ENCODE peak calls at places on chromosome 2, in nine cellular contexts. R is right lobe of liver, A is adrenal gland, J is A549, W is lower leg skin, G is heart left ventricle, B is sigmoid colon, U is H54, S is HCT116. I is an unnamed sample.

GRCh38 chr2:30932850-30933249 is 125.6 kb upstream of the CAPN13 start:
- DNase-seq in G (no peak), S (no peak), W (no peak), J (no peak), B (no peak), R (no peak), A (no peak), U (no peak), I (no peak)

GRCh38 chr2:22282215-22282614 is 1102.8 kb upstream of the KLHL29 start:
- DNase-seq in R (peak), S (no peak), U (no peak), G (no peak), J (no peak), B (no peak), A (no peak), W (no peak), I (no peak)

GRCh38 chr2:240926516-240927389 is 20.6 kb downstream of the CROCC2 start:
- DNase-seq in G (peak), W (no peak), A (peak), R (peak), U (no peak), J (no peak), B (peak), S (no peak), I (peak)

GRCh38 chr2:23410596-23410995 is 25.6 kb downstream of the KLHL29 start:
- DNase-seq in B (no peak), U (no peak), G (no peak), R (peak), A (no peak), S (no peak), W (no peak), J (no peak), I (no peak)

GRCh38 chr2:217075225-217075802 is 215.4 kb upstream of the TNP1 start:
- DNase-seq in U (no peak), A (peak), G (peak), S (no peak), R (no peak), W (no peak), J (no peak), B (no peak), I (no peak)

GRCh38 chr2:238927746-238928519 is 80.0 kb downstream of the TWIST2 start:
- DNase-seq in U (no peak), S (no peak), B (peak), R (peak), A (no peak), J (no peak), W (no peak), G (no peak), I (peak)

GRCh38 chr2:120599064-120599463 is 136.6 kb upstream of the GLI2 start:
- DNase-seq in G (no peak), U (no peak), S (no peak), J (no peak), R (no peak), A (no peak), B (no peak), W (no peak), I (no peak)

GRCh38 chr2:46163804-46164569 is 133.2 kb upstream of the EPAS1 start:
- DNase-seq in G (no peak), J (peak), U (peak), W (no peak), A (no peak), B (no peak), R (no peak), S (no peak), I (no peak)

GRCh38 chr2:36357506-36358316 is 2.1 kb downstream of the CRIM1 start:
- DNase-seq in R (no peak), W (no peak), J (peak), U (no peak), S (peak), A (no peak), G (peak), B (peak), I (no peak)

GRCh38 chr2:171712051-171712450 is 24.8 kb downstream of the DYNC1I2 start:
- DNase-seq in W (no peak), B (no peak), G (no peak), S (no peak), R (no peak), A (no peak), J (no peak), U (no peak), I (no peak)

GRCh38 chr2:178005756-178006155 is 66.8 kb downstream of the PDE11A start:
- DNase-seq in S (no peak), A (no peak), B (no peak), G (no peak), U (no peak), R (no peak), J (no peak), W (no peak), I (no peak)

GRCh38 chr2:47720559-47720958 is 62.4 kb upstream of the MSH6 start:
- DNase-seq in G (no peak), W (no peak), S (no peak), R (no peak), B (no peak), A (no peak), J (no peak), U (no peak), I (no peak)

GRCh38 chr2:238130696-238131628 is 7.5 kb upstream of the KLHL30 start:
- DNase-seq in R (no peak), U (no peak), J (no peak), S (no peak), G (no peak), B (no peak), A (no peak), W (no peak), I (no peak)

GRCh38 chr2:5437375-5437774 is 254.8 kb upstream of the SOX11 start:
- DNase-seq in S (no peak), G (no peak), J (no peak), W (no peak), R (no peak), A (no peak), B (no peak), U (no peak), I (no peak)

GRCh38 chr2:101469863-101470262 is 5.0 kb downstream of the RFX8 start:
- DNase-seq in U (no peak), W (no peak), B (no peak), J (no peak), G (no peak), R (peak), A (no peak), S (no peak), I (no peak)

GRCh38 chr2:162243305-162243693 is at the start of gene FAP:
- DNase-seq in J (no peak), W (peak), G (no peak), U (no peak), A (no peak), R (no peak), B (no peak), S (no peak), I (no peak)

GRCh38 chr2:198863655-198864054 is 594.1 kb downstream of the SATB2 start:
- DNase-seq in G (no peak), J (no peak), R (no peak), U (no peak), A (no peak), S (no peak), B (no peak), W (no peak), I (no peak)

GRCh38 chr2:180890781-180891180 is 89.6 kb upstream of the UBE2E3 start:
- DNase-seq in W (no peak), A (no peak), R (no peak), G (no peak), B (no peak), S (no peak), U (no peak), J (no peak), I (no peak)

GRCh38 chr2:18754286-18754685 is 164.9 kb upstream of the NT5C1B start:
- DNase-seq in U (no peak), J (no peak), S (no peak), W (no peak), R (no peak), A (no peak), G (no peak), B (no peak), I (no peak)

GRCh38 chr2:233707979-233708644 is 4.6 kb upstream of the UGT1A5 start:
- DNase-seq in G (no peak), B (no peak), J (peak), A (no peak), R (no peak), W (no peak), U (no peak), S (no peak), I (no peak)

GRCh38 chr2:30366199-30366691 is 80.8 kb upstream of the LCLAT1 start:
- DNase-seq in G (peak), S (no peak), J (no peak), U (no peak), B (no peak), W (no peak), R (no peak), A (no peak), I (no peak)

GRCh38 chr2:239765911-239766310 is 259.2 kb downstream of the NDUFA10 start:
- DNase-seq in G (no peak), R (peak), W (no peak), B (peak), S (no peak), A (no peak), J (no peak), U (no peak), I (no peak)

GRCh38 chr2:179435021-179435420 is 170.4 kb upstream of the SESTD1 start:
- DNase-seq in W (no peak), R (no peak), J (no peak), A (no peak), B (no peak), S (no peak), U (no peak), G (no peak), I (no peak)

GRCh38 chr2:170039401-170040172 is 138.4 kb upstream of the MYO3B start:
- DNase-seq in J (no peak), W (no peak), S (no peak), A (no peak), R (no peak), B (no peak), G (no peak), U (no peak), I (no peak)
- TF ChIP-seq POLR2A in J (no peak), W (no peak), S (no peak), A (no peak), R (no peak), B (no peak), G (no peak), U (no peak), I (no peak)

GRCh38 chr2:86440631-86441391 is at the start of gene KDM3A:
- DNase-seq in R (peak), U (peak), A (peak), G (peak), B (peak), S (peak), J (peak), W (peak), I (peak)
- TF ChIP-seq POLR2A in R (no peak), U (no peak), A (no peak), G (no peak), B (peak), S (peak), J (no peak), W (peak), I (no peak)

DNA sequence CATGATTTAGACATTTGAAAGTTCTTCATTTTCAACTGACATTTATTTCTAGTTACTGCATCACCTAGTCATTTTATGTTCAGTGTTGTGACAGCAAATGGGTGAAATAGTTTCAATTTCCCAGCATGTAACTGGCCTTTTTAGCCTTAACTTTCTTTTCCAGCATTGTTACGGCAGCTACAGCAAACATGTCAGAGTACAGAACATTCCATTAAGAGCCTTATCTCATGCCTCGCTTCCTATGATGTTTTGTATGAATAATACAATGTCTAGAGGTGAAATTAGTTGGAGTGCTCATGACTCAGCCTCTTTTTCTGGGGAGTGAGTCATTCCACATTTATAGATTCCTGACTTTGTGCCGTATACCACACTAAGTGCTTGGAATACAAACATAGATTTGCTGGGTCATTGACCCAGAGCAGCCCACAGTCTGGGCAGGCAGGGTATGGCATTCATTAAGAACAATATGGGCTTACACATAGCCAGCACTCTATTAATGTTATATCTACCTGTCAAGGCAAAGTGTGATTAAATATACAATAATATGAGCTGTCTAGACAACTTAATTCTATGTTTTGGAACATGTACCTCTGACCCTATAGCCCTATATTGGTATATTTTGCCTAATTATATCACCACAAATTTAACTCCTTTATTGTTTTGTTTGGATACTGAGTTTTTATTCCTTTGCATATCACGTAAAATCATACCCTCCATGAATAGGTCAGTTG is 72.2 kb downstream of the MAP2 start:
- DNase-seq in S (peak), J (peak), B (no peak), G (peak), R (no peak), A (peak), U (peak), W (no peak), I (peak)
- TF ChIP-seq POLR2A in S (no peak), J (no peak), B (no peak), G (no peak), R (no peak), A (no peak), U (no peak), W (no peak), I (no peak)

DNA sequence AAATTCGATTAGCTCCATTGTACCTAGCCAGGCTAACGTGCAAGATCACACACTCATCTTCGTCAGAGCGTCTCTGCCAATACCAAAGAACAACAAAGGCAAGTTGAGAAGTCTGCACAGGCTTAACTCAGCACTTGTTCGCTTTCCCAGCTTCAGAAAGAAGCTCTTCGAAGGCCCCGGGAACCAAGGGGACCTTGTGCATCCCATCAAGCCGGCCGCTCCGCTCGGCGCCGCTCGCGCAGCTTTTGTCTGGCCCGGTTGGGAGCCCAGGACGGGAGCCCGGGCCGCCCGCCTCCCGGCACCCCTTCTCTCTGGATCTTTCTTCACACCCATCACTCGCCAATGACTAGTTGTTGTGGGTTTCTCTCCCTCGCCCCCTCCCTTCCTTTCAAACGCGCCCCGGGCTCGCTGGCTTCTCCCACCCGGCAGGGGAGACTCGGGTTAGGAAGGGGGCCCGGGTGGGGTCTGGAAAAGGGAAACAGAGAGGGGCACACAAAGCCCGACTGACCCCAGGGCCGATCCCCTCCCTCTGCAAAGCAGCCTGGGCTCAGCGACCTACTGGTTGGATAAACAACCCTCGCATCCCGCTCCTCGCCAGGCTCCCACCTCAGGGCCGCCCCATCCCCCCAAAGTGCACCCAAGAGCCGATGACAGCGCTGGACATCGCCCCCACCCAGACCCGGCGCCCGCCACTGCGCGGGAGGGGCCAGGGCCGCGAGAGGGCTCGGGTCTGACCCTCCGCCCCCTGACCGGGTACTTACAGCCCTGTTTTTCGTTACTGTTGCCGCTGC is 456 bp downstream of the CLASP1 start:
- DNase-seq in B (peak), A (peak), U (peak), W (peak), R (no peak), S (no peak), J (peak), G (peak), I (peak)
- TF ChIP-seq POLR2A in B (no peak), A (no peak), U (peak), W (no peak), R (no peak), S (no peak), J (no peak), G (no peak), I (no peak)

GRCh38 chr2:64838817-64839216 is 150.4 kb upstream of the SLC1A4 start:
- DNase-seq in U (peak), A (peak), R (no peak), B (no peak), W (no peak), G (no peak), J (peak), S (peak), I (no peak)

GRCh38 chr2:64837925-64838641 is 151.1 kb upstream of the SLC1A4 start:
- DNase-seq in J (peak), U (no peak), S (peak), B (peak), W (no peak), G (peak), R (no peak), A (no peak), I (no peak)

GRCh38 chr2:64840419-64840818 is 148.8 kb upstream of the SLC1A4 start:
- DNase-seq in R (no peak), A (no peak), J (no peak), W (no peak), B (no peak), G (no peak), U (no peak), S (no peak), I (no peak)

GRCh38 chr2:64841462-64841861 is 147.7 kb upstream of the SLC1A4 start:
- DNase-seq in A (no peak), R (no peak), G (no peak), U (no peak), J (no peak), W (no peak), S (no peak), B (no peak), I (no peak)

DNA sequence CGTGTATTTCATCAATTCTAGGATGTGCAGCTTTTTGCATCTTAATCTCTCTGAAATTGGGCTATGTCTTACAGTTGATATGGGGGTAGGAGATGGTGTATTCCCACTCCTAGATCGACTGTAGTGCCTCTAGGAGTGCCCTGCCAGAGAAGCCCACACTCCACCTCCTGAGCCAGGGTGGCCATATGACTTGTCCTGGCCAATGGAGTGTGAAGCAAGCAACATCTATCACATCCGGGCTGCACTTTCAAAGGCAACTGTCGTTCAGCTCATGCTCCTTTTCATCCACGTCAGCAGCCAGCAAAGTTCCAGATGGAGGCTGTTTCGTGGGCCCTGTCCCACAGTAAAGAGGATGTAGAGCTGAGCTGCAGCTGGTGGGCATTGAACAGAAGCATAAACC is 149.4 kb upstream of the SLC1A4 start:
- DNase-seq in S (peak), R (no peak), U (no peak), G (no peak), B (no peak), J (no peak), W (no peak), A (no peak), I (no peak)
- TF ChIP-seq POLR2A in S (peak), R (no peak), U (no peak), G (no peak), B (no peak), J (no peak), W (no peak), A (no peak), I (no peak)

I was measured in stomach.